ENCODE peak calls at places on chromosomes 13 and 19, in nine cellular contexts. O, L, K, V, I, N, P, M and X are unnamed samples.

GRCh38 chr19:56718231-56718630 is 46.7 kb upstream of the ZNF835 start:
- DNase-seq in L (no peak), N (no peak), P (no peak), V (no peak), O (no peak), K (no peak), M (no peak), I (no peak), X (no peak)

GRCh38 chr13:77952276-77952675 is 33.6 kb upstream of the EDNRB start:
- DNase-seq in L (no peak), O (no peak), K (no peak), P (no peak), N (no peak), V (no peak), M (no peak), I (no peak), X (no peak)

GRCh38 chr13:112573710-112574109 is 14.2 kb downstream of the TUBGCP3 start:
- DNase-seq in O (no peak), V (no peak), N (no peak), M (no peak), K (no peak), I (no peak), L (no peak), P (no peak), X (no peak)

GRCh38 chr13:113245858-113246791 is 36.7 kb downstream of the CUL4A start:
- DNase-seq in N (no peak), K (no peak), I (no peak), L (no peak), O (no peak), V (no peak), P (no peak), M (no peak), X (no peak)

GRCh38 chr19:33508431-33508830 is 13.2 kb downstream of the PEPD start:
- DNase-seq in I (no peak), K (no peak), M (no peak), N (no peak), O (no peak), P (no peak), L (no peak), V (no peak), X (no peak)

GRCh38 chr13:42970824-42971669 is 21.0 kb downstream of the EPSTI1 start:
- DNase-seq in V (no peak), O (peak), N (peak), P (no peak), I (no peak), L (peak), M (no peak), K (peak), X (peak)

GRCh38 chr19:2885736-2886135 is 15.0 kb upstream of the ZNF57 start:
- DNase-seq in O (no peak), I (no peak), M (no peak), K (no peak), V (no peak), N (no peak), L (no peak), P (no peak), X (no peak)

GRCh38 chr13:36154567-36155231 is 23.5 kb upstream of the DCLK1 start:
- DNase-seq in K (peak), N (no peak), O (no peak), V (no peak), M (no peak), L (no peak), P (no peak), I (no peak), X (no peak)

GRCh38 chr19:50432221-50432626 is 468 bp upstream of the MYBPC2 start:
- DNase-seq in N (no peak), P (no peak), V (no peak), K (no peak), I (no peak), M (no peak), L (no peak), O (no peak), X (no peak)

GRCh38 chr19:8429826-8430225 is 14.9 kb upstream of the HNRNPM start:
- DNase-seq in N (no peak), I (no peak), V (no peak), O (no peak), M (no peak), L (no peak), P (no peak), K (no peak), X (no peak)

DNA sequence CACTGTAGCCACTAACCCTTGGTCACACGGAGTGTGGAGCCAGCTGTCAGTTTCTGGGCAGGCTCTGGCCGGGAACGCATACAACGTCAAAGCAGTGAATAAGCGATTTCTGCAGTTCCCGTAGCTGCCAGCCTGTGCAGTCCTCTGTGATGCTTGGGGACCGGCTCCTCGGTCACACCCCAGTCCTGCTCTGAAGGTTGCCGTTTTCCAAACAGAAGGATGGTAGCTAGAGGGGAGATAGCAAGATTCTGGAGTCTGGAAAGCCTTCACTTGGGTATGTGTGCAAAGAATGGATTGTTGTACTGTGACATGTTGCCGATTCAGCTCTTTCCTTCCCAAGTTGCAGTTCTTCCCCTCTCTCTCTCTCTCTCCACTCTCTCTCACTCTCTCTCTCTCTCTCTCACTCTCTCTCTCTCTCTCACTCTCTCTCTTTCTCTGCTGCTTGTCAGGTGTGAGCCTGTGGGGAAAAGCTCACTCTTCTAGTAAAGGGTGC is 38.7 kb upstream of the C1QTNF9 start:
- DNase-seq in L (peak), N (peak), O (no peak), M (no peak), I (peak), V (peak), K (peak), P (peak), X (peak)
- TF ChIP-seq CTCF in L (peak), N (peak), O (no peak), M (no peak), I (no peak), V (peak), K (peak), P (no peak), X (peak)

DNA sequence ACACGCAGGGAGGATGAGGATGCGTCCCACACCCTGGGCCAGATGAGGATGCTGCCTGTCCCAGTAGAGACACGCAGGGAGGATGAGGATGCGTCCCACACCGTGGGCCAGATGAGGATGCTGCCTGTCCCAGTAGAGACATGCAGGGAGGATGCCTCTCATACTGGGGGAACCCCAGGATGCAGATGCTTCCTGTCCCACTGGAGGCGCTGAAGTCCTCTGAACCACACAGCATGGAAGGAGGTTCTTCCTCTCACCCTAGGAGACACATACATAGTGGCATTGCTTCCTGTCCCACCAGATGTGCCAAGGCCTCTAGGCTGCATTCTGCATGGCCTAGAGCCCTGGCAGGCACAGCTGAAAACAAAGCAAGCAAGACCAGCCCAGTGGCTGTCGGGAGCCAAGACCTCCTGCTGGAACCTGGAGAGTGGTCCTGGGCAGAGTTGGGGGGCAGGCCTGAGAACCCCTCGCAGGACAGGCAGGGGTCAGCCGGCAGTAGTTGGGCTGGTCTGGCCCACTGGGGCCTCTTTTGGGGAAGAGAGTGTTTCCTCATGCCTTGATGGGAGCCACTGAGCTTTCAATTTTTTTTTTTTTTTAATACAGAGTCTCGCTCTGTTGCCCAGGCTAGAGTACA is 4.3 kb downstream of the HPN start:
- DNase-seq in M (no peak), O (peak), L (no peak), K (peak), V (no peak), I (no peak), P (no peak), N (no peak), X (peak)
- TF ChIP-seq CTCF in M (no peak), O (peak), L (no peak), K (peak), V (peak), I (peak), P (peak), N (peak), X (peak)

GRCh38 chr19:30231408-30232318 is 140.5 kb upstream of the ZNF536 start:
- DNase-seq in L (no peak), N (no peak), P (no peak), O (no peak), K (no peak), V (no peak), I (no peak), M (no peak), X (no peak)

GRCh38 chr19:30228726-30229523 is 143.3 kb upstream of the ZNF536 start:
- DNase-seq in I (no peak), O (no peak), L (no peak), V (no peak), N (no peak), P (no peak), K (no peak), M (no peak), X (peak)

GRCh38 chr19:30227661-30228112 is 144.5 kb upstream of the ZNF536 start:
- DNase-seq in P (no peak), L (peak), K (peak), V (no peak), I (no peak), M (peak), N (peak), O (no peak), X (peak)

GRCh38 chr19:30228113-30228725 is 144.0 kb upstream of the ZNF536 start:
- DNase-seq in L (peak), P (no peak), O (no peak), I (no peak), N (no peak), V (no peak), K (no peak), M (no peak), X (peak)

DNA sequence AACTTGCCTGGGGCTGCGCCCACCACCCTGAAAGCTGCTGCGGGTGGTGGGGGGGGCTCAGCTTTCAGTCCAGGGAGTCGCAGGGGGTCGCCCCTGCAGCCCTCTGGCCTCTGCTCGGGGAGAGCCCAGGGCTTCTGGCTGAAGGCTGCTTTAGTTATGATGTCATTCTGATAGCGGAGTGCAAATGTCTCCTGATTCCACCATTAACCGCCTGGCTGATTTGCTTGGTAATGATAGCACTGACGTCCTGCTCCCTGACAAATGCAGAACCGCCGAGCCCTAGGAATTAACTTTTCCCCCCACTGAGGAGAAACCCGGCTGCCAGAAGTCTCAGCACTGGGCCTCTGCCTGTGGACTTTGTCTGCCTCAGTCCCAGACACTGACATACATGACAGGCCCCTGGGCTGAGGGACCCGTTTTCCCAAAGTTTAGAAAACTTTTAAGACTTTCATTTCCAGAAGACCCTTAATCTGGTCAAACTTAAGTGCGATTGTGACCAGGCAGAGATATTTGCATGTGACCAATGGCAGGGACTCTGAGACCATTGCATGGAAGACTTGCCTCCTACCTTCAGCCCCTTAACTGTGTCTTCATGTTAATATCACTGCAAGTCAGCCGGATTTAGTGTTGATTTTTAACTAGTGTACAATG is 142.5 kb upstream of the ZNF536 start:
- DNase-seq in M (no peak), O (no peak), K (peak), P (no peak), N (no peak), V (no peak), I (no peak), L (no peak), X (no peak)
- TF ChIP-seq CTCF in M (no peak), O (no peak), K (no peak), P (no peak), N (no peak), V (no peak), I (no peak), L (no peak), X (no peak)

GRCh38 chr13:40130871-40131636 is 475.6 kb downstream of the COG6 start:
- DNase-seq in I (no peak), K (peak), L (peak), M (no peak), O (no peak), P (no peak), N (no peak), V (no peak), X (no peak)
- TF ChIP-seq CTCF in I (no peak), K (no peak), L (no peak), M (no peak), O (no peak), P (no peak), N (no peak), V (no peak), X (no peak)

GRCh38 chr19:41811036-41811435 is 14.6 kb downstream of the CEACAM3 start:
- DNase-seq in M (no peak), O (no peak), V (no peak), L (no peak), N (no peak), I (no peak), K (no peak), P (no peak), X (peak)

GRCh38 chr19:41804327-41804726 is 7.9 kb downstream of the CEACAM3 start:
- DNase-seq in K (no peak), L (no peak), P (no peak), O (no peak), M (no peak), I (no peak), V (no peak), N (no peak), X (no peak)

GRCh38 chr19:41808663-41809566 is 12.5 kb downstream of the CEACAM3 start:
- DNase-seq in O (no peak), V (no peak), N (peak), I (no peak), M (no peak), P (no peak), L (peak), K (no peak), X (no peak)

GRCh38 chr19:41810301-41810700 is 13.9 kb downstream of the CEACAM3 start:
- DNase-seq in V (no peak), P (no peak), K (no peak), I (no peak), L (no peak), M (no peak), O (no peak), N (no peak), X (no peak)

GRCh38 chr19:41807176-41807575 is 10.8 kb downstream of the CEACAM3 start:
- DNase-seq in N (no peak), L (no peak), M (no peak), P (no peak), K (no peak), I (no peak), O (no peak), V (no peak), X (no peak)
- TF ChIP-seq CTCF in N (no peak), L (no peak), M (no peak), P (no peak), K (no peak), I (no peak), O (no peak), V (no peak), X (no peak)

GRCh38 chr19:47106819-47107200 is 6.8 kb downstream of the ZC3H4 start:
- DNase-seq in K (no peak), L (no peak), I (no peak), V (no peak), P (no peak), N (no peak), O (no peak), M (no peak), X (no peak)

GRCh38 chr19:47102561-47103135 is 10.9 kb downstream of the ZC3H4 start:
- DNase-seq in K (no peak), V (no peak), O (no peak), P (no peak), I (no peak), N (no peak), L (no peak), M (no peak), X (no peak)

GRCh38 chr19:47105874-47106273 is 7.7 kb downstream of the ZC3H4 start:
- DNase-seq in M (no peak), K (no peak), N (no peak), I (no peak), L (no peak), O (no peak), P (no peak), V (no peak), X (no peak)

GRCh38 chr19:47107201-47107952 is 6.2 kb downstream of the ZC3H4 start:
- DNase-seq in M (no peak), V (no peak), L (no peak), O (no peak), I (peak), K (no peak), N (no peak), P (no peak), X (no peak)

GRCh38 chr19:47104678-47105077 is 8.9 kb downstream of the ZC3H4 start:
- DNase-seq in L (no peak), V (no peak), P (no peak), K (no peak), I (no peak), M (no peak), O (no peak), N (no peak), X (no peak)
- TF ChIP-seq CTCF in L (no peak), V (no peak), P (no peak), K (no peak), I (no peak), M (no peak), O (no peak), N (no peak), X (no peak)